ENCODE peak calls at places on chromosomes 12 and 14, in six cellular contexts. H is NCI-H2081; P is D341Med; S is mesenchymal stem cell; K is activated naive CD4-positive, alpha-beta T cell treated with anti-CD3 and anti-CD28 coated beads, Interleukin-2, amount 10 ng/mL, durations not matched to agents 7 days and 5 days; U is stimulated activated CD4-positive, alpha-beta T cell treated with anti-CD3 and anti-CD28 coated beads, Interleukin-1b, Interleukin-23, amount 100 ng/mL, for 24 hours. G is an unnamed sample.

GRCh38 chr12:108642899-108643654 is 9.4 kb upstream of the SELPLG start:
- DNase-seq in H (no peak), P (no peak), S (no peak), K (no peak), U (no peak), G (no peak)

GRCh38 chr12:124921200-124922008 is 7.0 kb upstream of the UBC start:
- DNase-seq in H (no peak), P (no peak), S (peak), K (peak), U (no peak), G (peak)

GRCh38 chr12:77615331-77615730 is 215.4 kb upstream of the NAV3 start:
- DNase-seq in H (peak), P (no peak), S (no peak), K (no peak), U (no peak), G (no peak)

GRCh38 chr14:100830681-100831080 is 4.8 kb downstream of the MEG3 start:
- DNase-seq in H (peak), P (no peak), S (no peak), K (no peak), U (no peak), G (no peak)

GRCh38 chr14:101322223-101322622 is 239.1 kb upstream of the DIO3 start:
- DNase-seq in H (no peak), P (no peak), S (no peak), K (no peak), U (no peak), G (no peak)

GRCh38 chr12:1566449-1567135 is 27.8 kb downstream of the FBXL14 start:
- DNase-seq in H (no peak), P (no peak), S (no peak), K (no peak), U (no peak), G (no peak)

GRCh38 chr12:4050340-4050739 is 177.1 kb upstream of the PARP11 start:
- DNase-seq in H (no peak), P (no peak), S (no peak), K (no peak), U (no peak), G (no peak)

GRCh38 chr14:94917041-94917600 is 147.2 kb upstream of the GSC start:
- DNase-seq in H (no peak), P (no peak), S (no peak), K (no peak), U (no peak), G (no peak)

GRCh38 chr12:29230800-29231560 is 81.9 kb downstream of the FAR2 start:
- DNase-seq in H (no peak), P (no peak), S (no peak), K (no peak), U (no peak), G (no peak)

G was measured in transverse colon.